ENCODE peak calls at places on chromosomes 3 and 15, in eight cellular contexts. O is choroid plexus epithelial cell, T is dorsolateral prefrontal cortex, K is A549, X is adrenal gland, W is ovary, A is HepG2, Q is SK-N-SH. J is an unnamed sample.

GRCh38 chr3:9079674-9080073 is 116.4 kb upstream of the RAD18 start:
- DNase-seq in K (no peak), T (no peak), W (no peak), A (no peak), Q (no peak), X (no peak), O (peak), J (no peak)

GRCh38 chr3:106943071-106943470 is 434.2 kb upstream of the CCDC54 start:
- DNase-seq in X (no peak), K (no peak), O (no peak), Q (no peak), T (no peak), W (no peak), A (no peak), J (no peak)

GRCh38 chr3:29612536-29612935 is 331.7 kb downstream of the RBMS3 start:
- DNase-seq in X (no peak), W (no peak), K (no peak), A (no peak), O (no peak), T (no peak), Q (no peak), J (no peak)

GRCh38 chr15:40323953-40324937 is 753 bp downstream of the INAFM2 start:
- DNase-seq in W (peak), O (no peak), X (no peak), K (no peak), Q (peak), A (no peak), T (no peak), J (no peak)

GRCh38 chr3:47410801-47411646 is 30.2 kb downstream of the PTPN23 start:
- DNase-seq in K (no peak), T (no peak), W (no peak), Q (peak), A (no peak), X (peak), O (no peak), J (no peak)

GRCh38 chr15:28123408-28124023 is 24.4 kb upstream of the OCA2 start:
- DNase-seq in K (peak), W (peak), Q (peak), T (peak), A (peak), O (peak), X (peak), J (peak)

GRCh38 chr3:98839846-98840245 is 61.6 kb downstream of the DCBLD2 start:
- DNase-seq in A (no peak), W (no peak), X (no peak), T (no peak), Q (no peak), O (peak), K (no peak), J (no peak)

GRCh38 chr15:32683906-32684584 is 33.8 kb upstream of the GREM1 start:
- DNase-seq in Q (no peak), K (no peak), O (peak), X (no peak), T (no peak), A (no peak), W (no peak), J (peak)

GRCh38 chr15:85620321-85621044 is 174.2 kb downstream of the KLHL25 start:
- DNase-seq in Q (no peak), K (no peak), A (no peak), X (peak), T (no peak), O (peak), W (no peak), J (peak)

GRCh38 chr3:194871864-194872668 is 186.4 kb downstream of the FAM43A start:
- DNase-seq in O (peak), A (no peak), Q (peak), T (no peak), K (no peak), W (no peak), X (peak), J (peak)

GRCh38 chr3:183158552-183159006 is 4.0 kb downstream of the LAMP3 start:
- DNase-seq in T (no peak), K (no peak), O (peak), Q (no peak), W (no peak), X (no peak), A (no peak), J (peak)

GRCh38 chr3:185677146-185677829 is 91.2 kb downstream of the SENP2 start:
- DNase-seq in K (peak), Q (peak), A (peak), O (peak), X (no peak), T (no peak), W (no peak), J (peak)

GRCh38 chr15:41930221-41930866 is 36.5 kb upstream of the SPTBN5 start:
- DNase-seq in Q (peak), K (peak), W (no peak), T (no peak), X (peak), A (peak), O (peak), J (peak)

GRCh38 chr3:36740822-36741221 is 23.5 kb downstream of the DCLK3 start:
- DNase-seq in T (no peak), A (no peak), W (no peak), X (no peak), O (no peak), K (no peak), Q (no peak), J (no peak)

GRCh38 chr3:151688571-151688970 is 45.2 kb upstream of the AADACL2 start:
- DNase-seq in O (no peak), Q (no peak), K (no peak), X (no peak), A (no peak), W (no peak), T (no peak), J (no peak)

GRCh38 chr3:28150465-28151206 is 90.8 kb upstream of the CMC1 start:
- DNase-seq in O (peak), A (no peak), W (no peak), T (no peak), X (no peak), Q (no peak), K (no peak), J (no peak)

GRCh38 chr15:67076147-67076843 is 10.9 kb downstream of the SMAD3 start:
- DNase-seq in X (peak), O (peak), Q (no peak), K (peak), T (no peak), W (no peak), A (no peak), J (peak)

GRCh38 chr3:58306662-58307286 is 454 bp downstream of the HTD2 start:
- DNase-seq in O (peak), X (peak), A (peak), K (peak), T (no peak), Q (peak), W (peak), J (peak)

GRCh38 chr3:106609666-106610301 is 741.0 kb upstream of the CBLB start:
- DNase-seq in W (peak), Q (peak), O (peak), X (peak), K (peak), T (no peak), A (peak), J (peak)

GRCh38 chr3:153273767-153274443 is 111.9 kb downstream of the RAP2B start:
- DNase-seq in O (peak), A (no peak), Q (no peak), X (no peak), T (no peak), K (no peak), W (no peak), J (peak)

GRCh38 chr15:90560229-90560771 is 30.6 kb downstream of the CRTC3 start:
- DNase-seq in Q (peak), T (no peak), K (no peak), A (no peak), W (peak), O (peak), X (peak), J (peak)

GRCh38 chr3:104178695-104179094 is 1188.0 kb upstream of the ALCAM start:
- DNase-seq in A (no peak), W (no peak), X (no peak), T (no peak), O (peak), K (no peak), Q (no peak), J (no peak)

GRCh38 chr15:94631608-94632007 is 400.2 kb downstream of the MCTP2 start:
- DNase-seq in A (no peak), Q (no peak), K (no peak), T (no peak), X (no peak), O (no peak), W (no peak), J (no peak)

GRCh38 chr3:45553469-45553974 is 41.0 kb upstream of the LIMD1 start:
- DNase-seq in T (no peak), O (peak), W (peak), X (peak), Q (peak), K (no peak), A (no peak), J (peak)

GRCh38 chr3:52786330-52787215 is 8.0 kb upstream of the ITIH3 start:
- DNase-seq in T (no peak), Q (no peak), A (no peak), W (no peak), O (no peak), K (no peak), X (no peak), J (no peak)

GRCh38 chr3:115165266-115165665 is 18.2 kb upstream of the ZBTB20 start:
- DNase-seq in W (no peak), A (no peak), Q (no peak), O (no peak), X (no peak), K (no peak), T (no peak), J (no peak)

GRCh38 chr15:73628976-73629854 is 4.0 kb downstream of the NPTN start:
- DNase-seq in K (no peak), T (no peak), Q (peak), O (no peak), X (no peak), W (no peak), A (peak), J (no peak)

GRCh38 chr3:171347017-171347979 is 112.9 kb downstream of the TNIK start:
- DNase-seq in A (no peak), Q (no peak), K (no peak), T (no peak), W (no peak), X (peak), O (peak), J (peak)

GRCh38 chr15:97101572-97101971 is 771.1 kb downstream of the NR2F2 start:
- DNase-seq in K (no peak), Q (no peak), A (no peak), X (no peak), O (no peak), T (no peak), W (no peak), J (no peak)

GRCh38 chr3:7504886-7505775 is 644.2 kb downstream of the GRM7 start:
- DNase-seq in T (no peak), O (peak), K (peak), A (peak), Q (no peak), W (no peak), X (no peak), J (peak)
- TF ChIP-seq CTCF in T (no peak), O (peak), K (no peak), A (no peak), Q (no peak), W (no peak), X (no peak), J (no peak)

GRCh38 chr3:160566499-160566898 is 1.1 kb upstream of the KPNA4 start:
- DNase-seq in A (no peak), Q (no peak), W (no peak), K (no peak), X (no peak), O (no peak), T (no peak), J (no peak)

GRCh38 chr3:160569874-160570273 is 4.5 kb upstream of the KPNA4 start:
- DNase-seq in X (no peak), A (no peak), K (no peak), O (no peak), W (no peak), Q (peak), T (no peak), J (no peak)

GRCh38 chr3:160565442-160566403 is at the start of gene KPNA4:
- DNase-seq in W (peak), X (peak), A (peak), Q (peak), T (peak), K (peak), O (peak), J (peak)

GRCh38 chr3:160567774-160568173 is 2.4 kb upstream of the KPNA4 start:
- DNase-seq in T (no peak), X (no peak), A (no peak), K (no peak), O (no peak), W (peak), Q (no peak), J (no peak)

DNA sequence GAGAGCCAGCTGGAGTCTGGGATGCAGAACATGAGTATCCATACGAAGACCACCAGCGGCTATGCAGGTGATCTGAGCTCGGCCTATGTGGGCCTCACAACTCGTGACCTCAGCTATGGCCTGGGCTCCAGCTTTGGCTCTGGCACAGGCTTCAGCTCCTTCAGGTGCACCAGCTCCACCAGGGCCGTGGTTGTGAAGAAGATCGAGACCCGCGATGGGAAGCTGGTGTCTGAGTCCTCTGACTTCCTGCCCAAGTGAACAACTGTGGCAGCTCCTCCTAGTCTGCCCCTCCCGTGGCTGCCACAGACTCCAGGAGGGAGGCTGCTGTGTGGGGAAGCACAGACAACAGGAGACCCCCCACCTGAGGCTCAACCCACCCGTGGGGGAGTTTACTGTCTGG is 3.6 kb upstream of the KPNA4 start:
- DNase-seq in X (no peak), T (no peak), W (peak), Q (no peak), A (no peak), K (no peak), O (no peak), J (no peak)
- H3K4me3 ChIP-seq in X (no peak), T (no peak), W (no peak), Q (no peak), A (no peak), K (no peak), O (no peak), J (no peak)

GRCh38 chr3:124491098-124491497 is 239.2 kb upstream of the UMPS start:
- DNase-seq in X (no peak), T (no peak), Q (no peak), K (no peak), A (no peak), W (no peak), O (no peak), J (no peak)

GRCh38 chr3:124491875-124492274 is 238.4 kb upstream of the UMPS start:
- DNase-seq in W (no peak), T (no peak), Q (no peak), K (no peak), A (no peak), O (no peak), X (no peak), J (no peak)

GRCh38 chr3:124489506-124489905 is 240.7 kb upstream of the UMPS start:
- DNase-seq in Q (no peak), W (no peak), A (no peak), T (no peak), O (no peak), K (no peak), X (no peak), J (no peak)

GRCh38 chr3:124483915-124484470 is 246.3 kb upstream of the UMPS start:
- DNase-seq in A (no peak), K (no peak), X (no peak), O (peak), W (no peak), Q (no peak), T (no peak), J (no peak)

DNA sequence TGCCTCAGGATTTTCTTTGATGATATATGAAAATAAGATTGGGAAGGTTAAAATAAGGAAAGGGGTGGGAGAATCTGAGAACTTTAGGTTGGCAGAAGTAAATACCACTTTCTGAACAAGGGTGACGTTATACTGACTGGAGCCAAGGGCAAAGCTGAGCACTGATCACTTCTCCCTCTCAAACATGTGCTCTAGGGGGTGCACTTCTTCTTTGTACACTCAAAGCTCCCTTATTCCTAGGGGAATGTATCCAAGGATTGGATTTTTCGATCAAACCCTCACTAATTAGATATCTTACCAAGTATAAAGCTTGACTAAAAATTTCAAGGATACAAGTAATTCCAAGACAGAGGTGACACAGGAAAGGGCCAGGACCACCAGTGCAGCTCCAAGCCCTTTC is 243.9 kb upstream of the UMPS start:
- DNase-seq in T (no peak), O (peak), Q (no peak), W (no peak), X (no peak), A (no peak), K (no peak), J (no peak)
- TF ChIP-seq CTCF in T (peak), O (no peak), Q (peak), W (no peak), X (no peak), A (no peak), K (no peak), J (no peak)

DNA sequence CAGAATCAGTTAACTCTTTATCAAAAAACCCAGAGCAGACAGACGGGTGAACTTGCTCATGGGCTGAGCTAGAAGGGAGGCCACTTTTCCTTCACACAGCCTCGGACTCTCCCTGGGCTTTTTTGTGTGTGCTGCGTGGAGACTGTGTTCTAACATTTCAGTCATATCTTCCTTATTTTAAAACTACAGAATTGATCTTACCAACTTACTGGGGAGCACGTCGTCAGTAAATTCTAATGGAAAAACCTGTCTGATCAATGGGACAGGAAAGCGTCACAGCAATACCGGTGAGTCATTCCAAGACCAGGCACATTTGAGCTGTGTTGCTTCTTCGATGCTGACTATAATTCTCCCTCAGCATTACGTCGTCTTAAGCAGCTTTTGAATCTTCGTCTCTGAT is 145.1 kb downstream of the LPP start:
- DNase-seq in T (no peak), W (no peak), Q (no peak), A (no peak), O (no peak), K (no peak), X (no peak), J (no peak)
- H3K4me3 ChIP-seq in T (no peak), W (no peak), Q (no peak), A (no peak), O (no peak), K (no peak), X (no peak), J (no peak)

J was measured in astrocyte of the spinal cord.